ENCODE peak calls at places on chromosomes 13 and 19, in five cellular contexts. One of them, this sample, is unnamed.

GRCh38 chr13:102555914-102556553 is 40.8 kb upstream of the TPP2 start:
- DNase-seq in sigmoid colon: no peak
- DNase-seq in fibroblast of the conjunctiva: peak
- DNase-seq in NB4: peak
- DNase-seq in H4: peak
- DNase-seq in this sample: no peak

GRCh38 chr19:19460258-19460731 is 54.8 kb downstream of the GATAD2A start:
- DNase-seq in sigmoid colon: no peak
- DNase-seq in H4: no peak
- DNase-seq in NB4: peak
- DNase-seq in fibroblast of the conjunctiva: no peak
- DNase-seq in this sample: no peak

GRCh38 chr13:44649118-44649455 is 73.0 kb upstream of the TSC22D1 start:
- DNase-seq in NB4: no peak
- DNase-seq in H4: no peak
- DNase-seq in sigmoid colon: no peak
- DNase-seq in fibroblast of the conjunctiva: no peak
- DNase-seq in this sample: no peak

GRCh38 chr19:3224346-3225325 is at the start of gene CELF5:
- DNase-seq in sigmoid colon: no peak
- DNase-seq in H4: no peak
- DNase-seq in fibroblast of the conjunctiva: no peak
- DNase-seq in NB4: peak
- DNase-seq in this sample: no peak

GRCh38 chr13:50167224-50167947 is 152.1 kb downstream of the KCNRG start:
- DNase-seq in H4: no peak
- DNase-seq in sigmoid colon: no peak
- DNase-seq in NB4: peak
- DNase-seq in fibroblast of the conjunctiva: no peak
- DNase-seq in this sample: no peak

GRCh38 chr19:7415857-7416371 is 67.2 kb downstream of the ARHGEF18 start:
- DNase-seq in NB4: no peak
- DNase-seq in sigmoid colon: no peak
- DNase-seq in fibroblast of the conjunctiva: no peak
- DNase-seq in H4: no peak
- DNase-seq in this sample: no peak

GRCh38 chr13:34942732-34943674 is 933 bp downstream of the NBEA start:
- DNase-seq in H4: peak
- DNase-seq in sigmoid colon: peak
- DNase-seq in fibroblast of the conjunctiva: no peak
- DNase-seq in NB4: no peak
- DNase-seq in this sample: no peak

GRCh38 chr19:16419671-16420394 is 51.9 kb downstream of the EPS15L1 start:
- DNase-seq in sigmoid colon: no peak
- DNase-seq in H4: no peak
- DNase-seq in NB4: no peak
- DNase-seq in fibroblast of the conjunctiva: no peak
- DNase-seq in this sample: no peak

GRCh38 chr19:47226426-47227346 is 4.3 kb downstream of the BBC3 start:
- DNase-seq in NB4: peak
- DNase-seq in sigmoid colon: peak
- DNase-seq in fibroblast of the conjunctiva: peak
- DNase-seq in H4: peak
- DNase-seq in this sample: no peak

GRCh38 chr13:98300956-98301641 is 124.0 kb upstream of the RNF113B start:
- DNase-seq in NB4: no peak
- DNase-seq in fibroblast of the conjunctiva: no peak
- DNase-seq in sigmoid colon: no peak
- DNase-seq in H4: peak
- DNase-seq in this sample: peak

GRCh38 chr19:11387154-11388034 is 3.3 kb upstream of the EPOR start:
- DNase-seq in fibroblast of the conjunctiva: no peak
- DNase-seq in H4: no peak
- DNase-seq in NB4: peak
- DNase-seq in sigmoid colon: no peak
- DNase-seq in this sample: no peak

GRCh38 chr19:33872445-33873320 is 76.0 kb downstream of the KCTD15 start:
- DNase-seq in NB4: peak
- DNase-seq in fibroblast of the conjunctiva: no peak
- DNase-seq in H4: no peak
- DNase-seq in sigmoid colon: no peak
- DNase-seq in this sample: no peak

GRCh38 chr13:114196629-114197028 is 17.6 kb downstream of the CFAP97D2 start:
- DNase-seq in sigmoid colon: no peak
- DNase-seq in fibroblast of the conjunctiva: no peak
- DNase-seq in NB4: no peak
- DNase-seq in H4: no peak
- DNase-seq in this sample: no peak

GRCh38 chr13:28493740-28494536 is 990 bp downstream of the FLT1 start:
- DNase-seq in sigmoid colon: no peak
- DNase-seq in fibroblast of the conjunctiva: no peak
- DNase-seq in NB4: no peak
- DNase-seq in H4: no peak
- DNase-seq in this sample: no peak

This sample was measured in amniotic stem cell.